ENCODE peak calls at places on chromosome 17, in seven cellular contexts. Y, S, E, F, L, X and B are unnamed samples.

GRCh38 chr17:7217113-7217987 is 2.3 kb downstream of the DLG4 start:
- DNase-seq in Y (no peak), X (peak; percentile 53), F (peak; percentile 54), S (no peak), L (peak; percentile 50), E (no peak), B (no peak)

GRCh38 chr17:58993322-58993721 is 113.4 kb downstream of the TRIM37 start:
- DNase-seq in E (no peak), X (no peak), S (no peak), F (no peak), L (no peak), Y (no peak), B (no peak)

GRCh38 chr17:12996357-12996756 is 21.5 kb downstream of the ELAC2 start:
- DNase-seq in Y (no peak), S (no peak), E (no peak), X (no peak), F (no peak), L (no peak), B (no peak)

GRCh38 chr17:50556803-50557202 is 3.7 kb upstream of the CACNA1G start:
- DNase-seq in L (no peak), S (no peak), X (peak; percentile 84), F (peak; percentile 66), E (no peak), Y (no peak), B (no peak)

GRCh38 chr17:36939944-36940312 is 2.7 kb downstream of the LHX1 start:
- DNase-seq in X (no peak), L (no peak), Y (no peak), F (no peak), E (no peak), S (no peak), B (no peak)

GRCh38 chr17:64085650-64086005 is 44.3 kb downstream of the ERN1 start:
- DNase-seq in X (no peak), F (no peak), S (no peak), E (no peak), Y (no peak), L (no peak), B (no peak)

GRCh38 chr17:27319536-27320221 is 25.8 kb downstream of the WSB1 start:
- DNase-seq in S (no peak), L (peak; percentile 83), Y (peak; percentile 28), E (peak; percentile 68), F (peak; percentile 88), X (peak; percentile 91), B (no peak)

GRCh38 chr17:14113137-14113536 is 43.8 kb downstream of the COX10 start:
- DNase-seq in X (no peak), Y (no peak), E (no peak), F (no peak), L (no peak), S (no peak), B (no peak)

GRCh38 chr17:45873728-45874127 is 20.6 kb upstream of the MAPT start:
- DNase-seq in E (no peak), L (no peak), S (no peak), Y (no peak), F (no peak), X (no peak), B (no peak)

GRCh38 chr17:81401727-81402529 is 6.7 kb downstream of the BAHCC1 start:
- DNase-seq in F (no peak), S (peak; percentile 56), L (peak; percentile 79), E (no peak), X (no peak), Y (no peak), B (no peak)

GRCh38 chr17:28744104-28744801 is 442 bp downstream of the TRAF4 start:
- DNase-seq in E (no peak), L (peak; percentile 89), Y (no peak), S (no peak), X (peak; percentile 66), F (peak; percentile 61), B (no peak)

GRCh38 chr17:43193251-43193650 is 18.4 kb upstream of the TMEM106A start:
- DNase-seq in L (no peak), E (no peak), S (no peak), X (no peak), Y (no peak), F (no peak), B (no peak)

GRCh38 chr17:58416937-58417299 is 416 bp downstream of the RNF43 start:
- DNase-seq in Y (no peak), S (peak; percentile 33), F (no peak), X (no peak), E (no peak), L (no peak), B (no peak)

GRCh38 chr17:46851029-46851741 is at the start of gene WNT9B:
- DNase-seq in X (peak; percentile 27), S (peak; percentile 28), Y (no peak), F (peak; percentile 57), E (peak; percentile 33), L (peak; percentile 86), B (no peak)

GRCh38 chr17:64455993-64456885 is 7.3 kb downstream of the MILR1 start:
- DNase-seq in E (no peak), Y (no peak), S (no peak), X (no peak), L (no peak), F (no peak), B (no peak)

GRCh38 chr17:35170968-35171771 is 23.0 kb downstream of the SLC35G3 start:
- DNase-seq in F (no peak), X (no peak), E (no peak), Y (no peak), L (no peak), S (no peak), B (no peak)

GRCh38 chr17:27425991-27426390 is 30.3 kb upstream of the KSR1 start:
- DNase-seq in L (no peak), Y (no peak), E (no peak), S (no peak), X (no peak), F (no peak), B (no peak)

GRCh38 chr17:59469786-59470485 is 95.5 kb upstream of the DHX40 start:
- DNase-seq in S (no peak), L (no peak), E (no peak), X (no peak), Y (no peak), F (no peak), B (no peak)

GRCh38 chr17:78677303-78678219 is 100.4 kb upstream of the DNAH17 start:
- DNase-seq in L (no peak), S (no peak), Y (no peak), E (no peak), F (no peak), X (no peak), B (no peak)